ENCODE peak calls at places on chromosome 1, in six cellular contexts. O is NB4, U is uterus, N is adrenal gland, I is SK-N-SH, G is GM12865. T is an unnamed sample.

GRCh38 chr1:168391759-168392681 is 111.3 kb downstream of the TBX19 start:
- DNase-seq in U (no peak), I (no peak), O (no peak), G (no peak), N (no peak), T (no peak)

GRCh38 chr1:156673387-156674121 is 3.7 kb downstream of the NES start:
- DNase-seq in O (no peak), U (no peak), I (no peak), N (no peak), G (no peak), T (peak)

GRCh38 chr1:25161981-25162380 is 70.3 kb downstream of the SYF2 start:
- DNase-seq in U (no peak), N (no peak), O (no peak), I (no peak), G (no peak), T (no peak)

GRCh38 chr1:2853711-2854110 is 52.2 kb upstream of the TTC34 start:
- DNase-seq in I (no peak), G (no peak), U (no peak), N (no peak), O (no peak), T (no peak)

GRCh38 chr1:24386931-24387330 is 26.7 kb downstream of the STPG1 start:
- DNase-seq in I (no peak), N (no peak), U (no peak), O (no peak), G (no peak), T (no peak)

GRCh38 chr1:241637604-241638003 is 2.6 kb downstream of the CHML start:
- DNase-seq in I (no peak), G (no peak), U (no peak), N (no peak), O (peak), T (no peak)

GRCh38 chr1:201346337-201346939 is 31.0 kb downstream of the TNNT2 start:
- DNase-seq in U (no peak), O (peak), I (peak), G (peak), N (no peak), T (peak)

GRCh38 chr1:50332941-50333594 is 90.2 kb downstream of the DMRTA2 start:
- DNase-seq in G (peak), U (peak), N (peak), I (peak), O (peak), T (peak)

GRCh38 chr1:39799770-39800470 is 11.3 kb upstream of the BMP8B start:
- DNase-seq in U (no peak), N (peak), I (peak), G (peak), O (peak), T (peak)

GRCh38 chr1:91851130-91852010 is 34.6 kb downstream of the TGFBR3 start:
- DNase-seq in G (no peak), U (peak), I (peak), N (peak), O (no peak), T (no peak)

GRCh38 chr1:24391882-24392603 is 21.5 kb downstream of the STPG1 start:
- DNase-seq in U (peak), O (peak), I (peak), G (peak), N (peak), T (peak)

GRCh38 chr1:6003568-6004411 is 11.6 kb upstream of the NPHP4 start:
- DNase-seq in U (no peak), I (peak), O (no peak), G (no peak), N (no peak), T (peak)

GRCh38 chr1:98018074-98018473 is 97.2 kb upstream of the DPYD start:
- DNase-seq in G (no peak), O (no peak), U (no peak), N (no peak), I (no peak), T (no peak)

GRCh38 chr1:30527511-30528140 is 195.8 kb downstream of the MATN1 start:
- DNase-seq in O (no peak), G (no peak), U (peak), N (peak), I (no peak), T (no peak)

GRCh38 chr1:5717031-5717682 is 275.1 kb downstream of the NPHP4 start:
- DNase-seq in U (no peak), G (no peak), N (no peak), I (no peak), O (peak), T (no peak)

GRCh38 chr1:64263335-64263734 is 59.9 kb downstream of the UBE2U start:
- DNase-seq in N (no peak), O (no peak), I (no peak), U (no peak), G (no peak), T (no peak)

GRCh38 chr1:32181563-32181962 is 2.1 kb downstream of the TXLNA start:
- DNase-seq in U (no peak), G (no peak), N (no peak), I (no peak), O (no peak), T (no peak)

GRCh38 chr1:64121766-64122385 is 81.5 kb upstream of the UBE2U start:
- DNase-seq in I (no peak), G (no peak), N (no peak), O (no peak), U (no peak), T (no peak)

GRCh38 chr1:82838066-82838465 is 1037.3 kb downstream of the ADGRL2 start:
- DNase-seq in I (no peak), O (no peak), U (no peak), G (no peak), N (no peak), T (no peak)

GRCh38 chr1:68503085-68503484 is 6.2 kb upstream of the DEPDC1 start:
- DNase-seq in O (no peak), U (no peak), I (no peak), G (no peak), N (no peak), T (no peak)

GRCh38 chr1:238764779-238765178 is 621.6 kb upstream of the CHRM3 start:
- DNase-seq in N (no peak), O (no peak), G (no peak), U (no peak), I (no peak), T (no peak)

GRCh38 chr1:55696181-55696580 is 481.0 kb upstream of the USP24 start:
- DNase-seq in N (no peak), G (no peak), U (peak), I (no peak), O (no peak), T (no peak)

GRCh38 chr1:111290640-111291039 is at the start of gene CHIA:
- DNase-seq in G (no peak), I (no peak), O (no peak), N (peak), U (no peak), T (no peak)

GRCh38 chr1:13950637-13951036 is 250.6 kb downstream of the PRDM2 start:
- DNase-seq in U (no peak), O (peak), I (peak), G (no peak), N (no peak), T (peak)

GRCh38 chr1:40704817-40705733 is 13.6 kb downstream of the NFYC start:
- DNase-seq in G (no peak), I (no peak), N (no peak), U (no peak), O (no peak), T (no peak)

GRCh38 chr1:180623579-180624347 is 8.1 kb upstream of the XPR1 start:
- DNase-seq in N (no peak), I (no peak), G (no peak), U (no peak), O (peak), T (peak)

GRCh38 chr1:225700164-225700740 is 47.3 kb upstream of the ENAH start:
- DNase-seq in O (no peak), U (no peak), N (no peak), G (no peak), I (no peak), T (no peak)

GRCh38 chr1:1910651-1911389 is 4.2 kb upstream of the CALML6 start:
- DNase-seq in U (no peak), I (no peak), G (no peak), O (no peak), N (peak), T (no peak)

GRCh38 chr1:236686815-236687160 is 489 bp downstream of the ACTN2 start:
- DNase-seq in I (no peak), U (no peak), N (no peak), G (no peak), O (no peak), T (no peak)
- H3K4me3 ChIP-seq in I (peak), U (peak), N (no peak), G (no peak), O (no peak), T (peak)

DNA sequence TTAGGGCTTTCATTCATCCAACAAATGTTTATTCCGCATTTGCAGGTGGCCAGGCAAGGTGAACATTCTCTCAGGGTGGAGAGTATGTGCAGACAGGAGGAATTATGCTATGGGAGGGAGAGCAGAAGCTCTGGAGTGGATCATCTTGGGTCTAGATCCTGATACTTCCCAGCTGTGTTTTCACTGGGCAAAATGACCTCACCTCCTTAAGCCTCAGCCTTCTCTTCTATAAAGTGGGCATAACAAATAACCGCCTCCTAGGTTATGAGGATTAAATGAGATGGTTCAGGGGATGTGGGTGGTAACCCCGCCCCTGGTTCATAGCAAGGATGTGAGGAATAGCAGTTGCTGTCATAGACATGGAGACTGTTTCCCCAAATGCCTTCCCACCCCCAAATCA is 1.7 kb upstream of the TMEM51 start:
- DNase-seq in N (no peak), I (peak), U (no peak), O (no peak), G (no peak), T (no peak)
- H3K4me3 ChIP-seq in N (no peak), I (peak), U (no peak), O (no peak), G (no peak), T (no peak)

GRCh38 chr1:9202240-9202870 is 32.2 kb upstream of the H6PD start:
- DNase-seq in O (no peak), G (no peak), N (no peak), I (no peak), U (no peak), T (no peak)
- H3K4me3 ChIP-seq in O (no peak), G (peak), N (no peak), I (peak), U (peak), T (peak)

GRCh38 chr1:20751462-20751990 is 19.0 kb upstream of the SH2D5 start:
- DNase-seq in I (no peak), N (no peak), U (no peak), O (no peak), G (no peak), T (no peak)
- H3K4me3 ChIP-seq in I (no peak), N (no peak), U (no peak), O (no peak), G (no peak), T (no peak)

T was measured in H7.